ENCODE peak calls at places on chromosomes 7 and 10, in eight cellular contexts. W is Daoy, C is mesothelial cell of epicardium, F is COR-L47, I is kidney epithelial cell, K is kidney glomerular epithelial cell, V is IMR-90, U is NCI-H1092 treated with DMSO at 0.1 percent for 48 hours. Q is an unnamed sample.

GRCh38 chr7:90473819-90474218 is 4.4 kb downstream of the PTTG1IP2 start:
- DNase-seq in K (no peak), V (no peak), U (no peak), F (no peak), W (no peak), I (no peak), C (no peak), Q (no peak)

GRCh38 chr7:127392182-127392565 is 334 bp downstream of the ZNF800 start:
- DNase-seq in I (no peak), U (peak; percentile 73), K (no peak), W (peak; percentile 75), F (peak; percentile 31), C (no peak), V (peak; percentile 55), Q (peak; percentile 58)

GRCh38 chr10:1211844-1212570 is 155.8 kb downstream of the WDR37 start:
- DNase-seq in W (no peak), F (no peak), I (no peak), K (no peak), V (no peak), U (no peak), C (no peak), Q (no peak)

GRCh38 chr10:122192142-122192541 is 79.0 kb upstream of the BTBD16 start:
- DNase-seq in C (no peak), K (no peak), V (no peak), W (no peak), I (no peak), F (no peak), U (no peak), Q (no peak)

GRCh38 chr10:110010076-110011069 is 2.6 kb downstream of the ADD3 start:
- DNase-seq in C (no peak), W (peak; percentile 17), U (no peak), I (no peak), K (no peak), V (peak; percentile 55), F (no peak), Q (no peak)

GRCh38 chr10:106500585-106501525 is 663.7 kb downstream of the SORCS1 start:
- DNase-seq in V (peak; percentile 21), C (no peak), F (no peak), U (no peak), I (no peak), W (no peak), K (no peak), Q (no peak)

GRCh38 chr7:2017483-2017891 is 215.3 kb downstream of the MAD1L1 start:
- DNase-seq in V (no peak), K (no peak), F (no peak), U (no peak), W (no peak), C (no peak), I (no peak), Q (no peak)

GRCh38 chr10:2883238-2883637 is 184.1 kb upstream of the PFKP start:
- DNase-seq in I (no peak), U (no peak), C (no peak), F (no peak), K (no peak), V (no peak), W (no peak), Q (no peak)

GRCh38 chr10:44786451-44786850 is 124.7 kb upstream of the TMEM72 start:
- DNase-seq in F (no peak), I (no peak), C (no peak), W (no peak), V (peak; percentile 93), U (no peak), K (no peak), Q (peak; percentile 99)

GRCh38 chr10:122487231-122487765 is 25.9 kb downstream of the HTRA1 start:
- DNase-seq in K (no peak), I (no peak), V (peak; percentile 78), W (no peak), F (peak; percentile 8), C (no peak), U (peak; percentile 29), Q (no peak)

GRCh38 chr10:63707254-63707910 is 186.2 kb downstream of the REEP3 start:
- DNase-seq in V (peak; percentile 99), F (no peak), K (peak; percentile 98), C (no peak), U (peak; percentile 79), W (peak; percentile 91), I (peak; percentile 98), Q (peak; percentile 100)

GRCh38 chr10:47050618-47051455 is 139.6 kb downstream of the PTPN20 start:
- DNase-seq in F (no peak), I (no peak), W (no peak), K (no peak), V (no peak), U (no peak), C (no peak), Q (no peak)

GRCh38 chr10:97590082-97590747 is 694 bp downstream of the C10orf62 start:
- DNase-seq in F (no peak), U (no peak), C (no peak), V (no peak), I (no peak), W (no peak), K (no peak), Q (no peak)

GRCh38 chr10:123139521-123140163 is 3.9 kb downstream of the HMX3 start:
- DNase-seq in C (no peak), F (no peak), U (no peak), V (peak; percentile 18), I (no peak), K (peak; percentile 3), W (peak; percentile 68), Q (no peak)